ENCODE peak calls at places on chromosomes 5 and 9, in six cellular contexts. N is H9, B is right lobe of liver, G is heart right ventricle, L is psoas muscle, E is transverse colon. H is an unnamed sample.

GRCh38 chr9:107465467-107466451 is 23.8 kb downstream of the KLF4 start:
- DNase-seq in N (peak), B (peak), G (peak), L (peak), E (peak), H (peak)

GRCh38 chr9:82273121-82273520 is 284.5 kb downstream of the SPATA31D1 start:
- DNase-seq in N (no peak), B (no peak), G (no peak), L (no peak), E (no peak), H (no peak)

GRCh38 chr5:38445374-38446028 is 110.9 kb downstream of the LIFR start:
- DNase-seq in N (no peak), B (no peak), G (peak), L (peak), E (no peak), H (peak)

GRCh38 chr9:137435980-137436760 is 5.0 kb downstream of the ENTPD8 start:
- DNase-seq in N (no peak), B (peak), G (no peak), L (peak), E (peak), H (peak)

GRCh38 chr9:94786586-94786985 is 60.1 kb downstream of the AOPEP start:
- DNase-seq in N (no peak), B (no peak), G (no peak), L (no peak), E (no peak), H (no peak)

GRCh38 chr5:383621-384020 is 59.4 kb upstream of the EXOC3 start:
- DNase-seq in N (no peak), B (no peak), G (no peak), L (no peak), E (no peak), H (no peak)

GRCh38 chr5:74673011-74673790 is 11.8 kb upstream of the HEXB start:
- DNase-seq in N (no peak), B (no peak), G (peak), L (no peak), E (no peak), H (no peak)

GRCh38 chr5:40332945-40333344 is 346.8 kb upstream of the PTGER4 start:
- DNase-seq in N (no peak), B (no peak), G (no peak), L (no peak), E (no peak), H (no peak)

GRCh38 chr5:88984040-88984439 is 101.1 kb upstream of the MEF2C start:
- DNase-seq in N (no peak), B (no peak), G (no peak), L (no peak), E (no peak), H (no peak)

GRCh38 chr5:144331361-144331760 is 160.7 kb downstream of the KCTD16 start:
- DNase-seq in N (no peak), B (no peak), G (no peak), L (no peak), E (no peak), H (no peak)

GRCh38 chr5:164153469-164154172 is 648.2 kb downstream of the MAT2B start:
- DNase-seq in N (no peak), B (no peak), G (no peak), L (no peak), E (no peak), H (no peak)

GRCh38 chr5:173638126-173638525 is 21.7 kb upstream of the BOD1 start:
- DNase-seq in N (peak), B (no peak), G (no peak), L (no peak), E (no peak), H (no peak)

GRCh38 chr9:114488398-114489129 is 16.7 kb downstream of the WHRN start:
- DNase-seq in N (no peak), B (no peak), G (no peak), L (no peak), E (no peak), H (no peak)

GRCh38 chr5:139755892-139756671 is 39.5 kb upstream of the PSD2 start:
- DNase-seq in N (no peak), B (no peak), G (no peak), L (no peak), E (no peak), H (no peak)

GRCh38 chr5:33726422-33727165 is 165.2 kb downstream of the ADAMTS12 start:
- DNase-seq in N (no peak), B (no peak), G (peak), L (no peak), E (no peak), H (no peak)

GRCh38 chr5:3394877-3395599 is 200.6 kb upstream of the IRX1 start:
- DNase-seq in N (no peak), B (no peak), G (peak), L (no peak), E (no peak), H (no peak)

GRCh38 chr9:35611230-35611797 is 6.3 kb downstream of the TESK1 start:
- DNase-seq in N (peak), B (no peak), G (no peak), L (peak), E (peak), H (no peak)

DNA sequence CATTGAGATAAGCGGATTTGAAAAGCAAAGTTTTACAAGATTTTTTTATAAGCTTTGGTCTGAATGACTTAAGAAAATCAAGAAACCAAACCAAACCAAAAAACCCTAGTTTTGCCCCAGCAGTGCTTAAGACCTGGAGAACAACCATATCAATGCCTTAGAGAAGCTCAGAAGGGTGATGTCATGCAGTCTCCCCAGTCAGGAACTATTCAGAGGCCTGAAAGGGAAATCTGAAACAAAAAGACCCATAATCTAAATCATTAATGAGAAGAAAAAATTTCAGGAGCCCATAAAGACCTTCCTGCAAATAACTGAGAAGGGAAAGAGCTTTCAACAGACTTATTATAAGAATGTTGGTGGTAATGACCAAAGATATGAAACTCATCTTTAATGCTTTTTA is 280.1 kb downstream of the MARCHF11 start:
- DNase-seq in N (no peak), B (no peak), G (no peak), L (no peak), E (no peak), H (no peak)
- H3K27ac ChIP-seq in N (no peak), B (no peak), G (no peak), L (no peak), E (no peak), H (no peak)

GRCh38 chr9:36798350-36799065 is 225.8 kb downstream of the MELK start:
- DNase-seq in N (no peak), B (no peak), G (no peak), L (no peak), E (no peak), H (no peak)
- TF ChIP-seq CTCF in N (peak), B (peak), G (no peak), L (no peak), E (no peak), H (no peak)

GRCh38 chr9:127783111-127783621 is 2.7 kb upstream of the CDK9 start:
- DNase-seq in N (no peak), B (peak), G (no peak), L (peak), E (peak), H (peak)
- H3K27ac ChIP-seq in N (no peak), B (peak), G (peak), L (peak), E (peak), H (peak)

DNA sequence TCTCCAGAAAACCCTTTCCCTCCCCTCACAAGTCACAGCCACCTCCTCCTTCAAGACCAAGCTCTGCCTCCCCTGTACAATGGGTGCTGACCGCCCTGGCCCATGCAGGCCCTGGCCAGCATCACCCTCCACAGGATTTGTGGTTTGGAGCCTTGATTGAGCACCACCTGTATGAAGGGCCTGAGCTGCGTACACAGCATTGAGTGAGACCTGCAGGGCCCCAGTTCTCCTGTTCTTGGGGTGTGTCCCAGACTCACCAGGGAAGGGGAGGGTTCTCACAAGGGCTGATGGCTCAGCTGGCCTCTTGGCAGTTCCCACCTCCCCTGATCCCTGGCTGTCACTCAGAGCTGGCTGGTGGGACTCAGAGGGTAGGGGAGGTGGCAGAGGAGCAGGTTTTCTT is 63.7 kb upstream of the IER5L start:
- DNase-seq in N (no peak), B (peak), G (no peak), L (peak), E (no peak), H (peak)
- TF ChIP-seq CTCF in N (no peak), B (no peak), G (no peak), L (no peak), E (no peak), H (no peak)

DNA sequence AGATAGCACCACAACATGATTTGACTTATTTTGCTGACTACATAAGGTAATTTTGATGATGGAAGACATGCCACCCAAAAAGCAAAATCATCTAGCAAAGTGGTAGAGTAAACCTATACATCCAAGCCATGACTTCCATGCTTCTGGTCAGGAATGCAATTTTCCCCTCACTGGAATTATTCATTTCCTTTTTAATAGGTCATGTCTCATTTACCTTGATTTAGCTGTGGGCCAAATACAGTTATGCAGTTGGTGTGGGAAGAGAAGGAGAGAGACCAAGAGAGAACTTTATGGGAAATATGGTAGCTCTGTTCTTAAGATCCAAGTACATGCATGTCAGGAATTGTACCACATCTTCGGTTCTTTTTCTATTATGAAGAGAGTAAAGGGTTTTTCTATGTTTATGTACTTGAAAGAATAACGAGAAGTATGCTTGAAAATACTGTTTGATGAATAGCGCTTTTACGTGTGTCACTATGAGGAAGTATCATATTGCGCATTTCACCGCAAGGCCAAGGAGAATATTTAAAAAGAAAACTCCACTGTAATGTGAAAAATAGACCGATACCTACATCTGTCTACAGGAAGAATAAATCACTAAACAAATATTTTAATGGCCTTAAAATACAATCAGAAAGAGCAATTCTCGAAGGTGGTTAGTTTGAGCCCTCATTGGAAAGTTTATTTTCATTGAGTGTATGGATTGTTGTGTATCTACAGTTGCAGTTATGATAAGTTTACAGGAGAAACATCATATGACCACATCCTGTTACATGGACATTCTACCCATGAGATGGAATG is 134.0 kb downstream of the FOXD1 start:
- DNase-seq in N (no peak), B (no peak), G (no peak), L (no peak), E (no peak), H (no peak)
- H3K27ac ChIP-seq in N (no peak), B (no peak), G (no peak), L (no peak), E (no peak), H (no peak)

H was measured in lower lobe of right lung.